ENCODE peak calls at places on chromosome 11, in four cellular contexts. One of them, this sample, is unnamed.

GRCh38 chr11:26333906-26334305 is 2.0 kb downstream of the ANO3 start:
- DNase-seq in IMR-90: no peak
- DNase-seq in endothelial cell of umbilical vein: no peak
- DNase-seq in GM12878: no peak
- DNase-seq in this sample: no peak

GRCh38 chr11:131099013-131099412 is 182.7 kb upstream of the SNX19 start:
- DNase-seq in IMR-90: peak; percentile 77
- DNase-seq in endothelial cell of umbilical vein: no peak
- DNase-seq in GM12878: no peak
- DNase-seq in this sample: no peak

GRCh38 chr11:88359529-88359928 is 22.0 kb upstream of the CTSC start:
- DNase-seq in IMR-90: no peak
- DNase-seq in endothelial cell of umbilical vein: no peak
- DNase-seq in GM12878: peak; percentile 74
- DNase-seq in this sample: no peak

GRCh38 chr11:35539781-35540281 is 14.4 kb upstream of the PAMR1 start:
- DNase-seq in IMR-90: peak; percentile 86
- DNase-seq in endothelial cell of umbilical vein: no peak
- DNase-seq in GM12878: no peak
- DNase-seq in this sample: no peak

GRCh38 chr11:70547821-70548670 is 149.7 kb downstream of the CTTN start:
- DNase-seq in IMR-90: no peak
- DNase-seq in endothelial cell of umbilical vein: no peak
- DNase-seq in GM12878: no peak
- DNase-seq in this sample: no peak

GRCh38 chr11:46055371-46055770 is 65.9 kb downstream of the PHF21A start:
- DNase-seq in IMR-90: peak; percentile 86
- DNase-seq in endothelial cell of umbilical vein: no peak
- DNase-seq in GM12878: no peak
- DNase-seq in this sample: no peak

GRCh38 chr11:57359396-57359795 is 21.2 kb downstream of the P2RX3 start:
- DNase-seq in IMR-90: no peak
- DNase-seq in endothelial cell of umbilical vein: no peak
- DNase-seq in GM12878: no peak
- DNase-seq in this sample: no peak

GRCh38 chr11:112459001-112459400 is 198.3 kb upstream of the PLET1 start:
- DNase-seq in IMR-90: no peak
- DNase-seq in endothelial cell of umbilical vein: peak; percentile 10
- DNase-seq in GM12878: no peak
- DNase-seq in this sample: no peak

GRCh38 chr11:128289048-128289447 is 298.3 kb downstream of the ETS1 start:
- DNase-seq in IMR-90: no peak
- DNase-seq in endothelial cell of umbilical vein: no peak
- DNase-seq in GM12878: peak; percentile 55
- DNase-seq in this sample: no peak

GRCh38 chr11:105211806-105212531 is 72.4 kb upstream of the CARD18 start:
- DNase-seq in IMR-90: peak; percentile 64
- DNase-seq in endothelial cell of umbilical vein: peak; percentile 46
- DNase-seq in GM12878: no peak
- DNase-seq in this sample: no peak

GRCh38 chr11:2420502-2421225 is 20.1 kb downstream of the TSSC4 start:
- DNase-seq in IMR-90: peak; percentile 59
- DNase-seq in endothelial cell of umbilical vein: peak; percentile 59
- DNase-seq in GM12878: no peak
- DNase-seq in this sample: peak; percentile 93

DNA sequence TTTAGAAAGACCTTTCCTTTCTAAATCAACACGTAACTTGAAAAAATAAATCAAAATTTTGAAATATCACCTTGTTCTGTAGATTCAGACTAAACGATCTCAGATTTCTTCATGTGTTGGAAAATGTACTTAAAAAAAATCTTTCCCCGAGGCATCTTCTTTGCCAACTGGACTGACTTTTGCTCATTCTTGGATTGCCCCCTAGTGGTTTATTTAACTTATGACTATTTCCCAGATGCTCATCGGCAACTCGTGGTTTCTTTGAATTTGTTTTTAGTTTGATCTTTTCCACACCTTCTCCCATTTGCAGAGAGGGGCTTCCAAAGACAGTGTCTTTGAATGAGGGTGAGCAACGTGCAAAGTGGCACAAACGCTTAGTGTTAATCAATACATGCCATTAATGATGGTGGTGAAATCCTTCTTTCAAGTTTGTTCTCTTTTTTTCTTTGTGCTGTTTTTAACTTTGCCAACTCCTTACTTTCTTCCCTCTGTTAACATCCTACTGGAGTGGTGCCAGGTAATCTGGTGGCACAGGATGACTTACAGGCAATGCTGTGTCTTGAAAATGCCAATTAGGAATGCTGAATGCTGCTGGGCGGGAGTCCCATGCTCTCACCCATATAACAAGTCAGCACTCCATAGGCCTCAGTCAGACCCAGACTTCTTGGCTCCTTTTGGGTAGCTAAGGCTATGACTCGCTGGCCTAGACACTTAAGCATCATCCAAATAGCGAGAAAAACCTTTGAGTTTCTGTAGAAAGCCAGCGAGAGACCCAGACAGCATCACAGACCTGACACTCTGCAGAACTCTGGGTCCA is 18.3 kb downstream of the PRSS23 start:
- DNase-seq in IMR-90: peak; percentile 81
- DNase-seq in endothelial cell of umbilical vein: peak; percentile 84
- DNase-seq in GM12878: peak; percentile 7
- DNase-seq in this sample: peak; percentile 49
- TF ChIP-seq FOS in IMR-90: no peak
- TF ChIP-seq FOS in endothelial cell of umbilical vein: no peak
- TF ChIP-seq FOS in GM12878: no peak
- TF ChIP-seq FOS in this sample: no peak

DNA sequence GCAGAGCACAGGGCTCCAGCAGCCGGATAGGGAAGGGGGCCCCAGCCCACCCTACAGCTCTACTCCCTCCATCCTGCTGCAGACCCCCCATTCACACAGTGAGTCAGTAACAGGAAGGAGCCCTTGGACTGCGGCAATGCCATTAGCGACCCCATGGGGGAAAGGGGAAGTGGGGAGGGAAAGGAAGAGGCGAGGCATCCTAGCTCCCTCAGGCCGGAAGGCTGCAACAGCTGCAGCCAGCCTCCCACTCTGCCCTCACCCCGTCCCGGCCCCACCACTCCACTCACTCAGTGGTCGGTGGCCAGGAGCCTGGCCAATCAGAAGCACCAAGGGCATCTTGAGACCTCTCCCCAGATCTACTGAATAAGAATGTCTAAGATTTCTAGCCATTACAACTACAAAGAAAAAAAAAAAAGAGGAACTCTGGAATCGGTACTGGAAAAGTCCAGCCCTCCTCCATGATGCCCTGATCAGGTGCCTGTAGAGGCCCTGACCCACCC is 14.1 kb downstream of the OAF start:
- DNase-seq in IMR-90: no peak
- DNase-seq in endothelial cell of umbilical vein: peak; percentile 39
- DNase-seq in GM12878: no peak
- DNase-seq in this sample: no peak
- TF ChIP-seq FOS in IMR-90: no peak
- TF ChIP-seq FOS in endothelial cell of umbilical vein: peak; percentile 23
- TF ChIP-seq FOS in GM12878: no peak
- TF ChIP-seq FOS in this sample: no peak

GRCh38 chr11:110090466-110091026 is 2.6 kb upstream of the ZC3H12C start:
- DNase-seq in IMR-90: no peak
- DNase-seq in endothelial cell of umbilical vein: no peak
- DNase-seq in GM12878: no peak
- DNase-seq in this sample: no peak

GRCh38 chr11:110093407-110094297 is 460 bp downstream of the ZC3H12C start:
- DNase-seq in IMR-90: peak; percentile 51
- DNase-seq in endothelial cell of umbilical vein: peak; percentile 67
- DNase-seq in GM12878: no peak
- DNase-seq in this sample: peak; percentile 31

GRCh38 chr11:110091995-110092576 is 1.1 kb upstream of the ZC3H12C start:
- DNase-seq in IMR-90: no peak
- DNase-seq in endothelial cell of umbilical vein: no peak
- DNase-seq in GM12878: no peak
- DNase-seq in this sample: no peak

GRCh38 chr11:110094298-110095073 is 1.3 kb downstream of the ZC3H12C start:
- DNase-seq in IMR-90: no peak
- DNase-seq in endothelial cell of umbilical vein: peak; percentile 52
- DNase-seq in GM12878: no peak
- DNase-seq in this sample: no peak

DNA sequence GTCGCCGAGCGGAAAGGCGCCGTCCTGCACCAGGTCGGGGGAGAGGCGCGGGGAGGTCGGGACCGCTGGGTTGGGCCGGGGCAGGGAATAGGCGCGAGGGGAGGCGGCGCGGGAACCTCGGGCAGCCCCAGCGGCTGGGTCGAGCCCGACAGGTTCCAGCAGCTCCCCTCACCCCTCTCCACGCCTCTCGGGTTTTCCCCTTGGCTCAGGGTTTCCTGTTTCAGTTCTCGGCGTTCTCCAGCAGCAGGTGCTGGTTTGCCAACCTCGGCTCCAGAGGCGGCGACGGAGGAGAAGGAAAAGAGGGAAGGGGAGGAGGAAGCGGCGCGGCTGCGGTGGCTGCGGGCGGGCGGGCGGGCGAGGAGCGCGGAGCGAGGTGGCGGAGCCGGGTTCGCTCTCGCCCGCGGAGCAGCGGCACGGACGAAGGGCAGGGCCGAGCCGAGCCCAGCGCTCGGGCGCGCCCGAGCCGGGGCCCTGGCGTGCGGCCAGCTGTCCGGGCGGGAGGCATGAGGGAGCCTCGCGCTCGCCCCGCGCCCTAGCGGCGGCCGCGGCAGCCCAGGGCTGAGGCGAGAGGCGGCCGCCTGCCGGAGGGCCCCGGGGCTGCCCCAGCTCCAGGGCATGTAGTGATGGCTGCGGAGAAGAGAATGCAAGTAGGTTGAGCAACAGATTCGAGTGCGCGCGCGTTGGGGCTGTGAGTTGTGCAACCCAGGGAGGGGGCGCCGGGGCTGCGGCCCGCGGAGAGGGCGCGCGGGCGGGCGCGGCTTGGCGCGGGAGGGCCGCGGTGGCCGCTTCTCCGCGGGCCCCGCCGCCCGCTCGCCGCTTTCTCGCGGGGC is at the start of gene ZC3H12C:
- DNase-seq in IMR-90: peak; percentile 90
- DNase-seq in endothelial cell of umbilical vein: peak; percentile 89
- DNase-seq in GM12878: no peak
- DNase-seq in this sample: peak; percentile 80
- TF ChIP-seq FOS in IMR-90: no peak
- TF ChIP-seq FOS in endothelial cell of umbilical vein: no peak
- TF ChIP-seq FOS in GM12878: no peak
- TF ChIP-seq FOS in this sample: no peak

DNA sequence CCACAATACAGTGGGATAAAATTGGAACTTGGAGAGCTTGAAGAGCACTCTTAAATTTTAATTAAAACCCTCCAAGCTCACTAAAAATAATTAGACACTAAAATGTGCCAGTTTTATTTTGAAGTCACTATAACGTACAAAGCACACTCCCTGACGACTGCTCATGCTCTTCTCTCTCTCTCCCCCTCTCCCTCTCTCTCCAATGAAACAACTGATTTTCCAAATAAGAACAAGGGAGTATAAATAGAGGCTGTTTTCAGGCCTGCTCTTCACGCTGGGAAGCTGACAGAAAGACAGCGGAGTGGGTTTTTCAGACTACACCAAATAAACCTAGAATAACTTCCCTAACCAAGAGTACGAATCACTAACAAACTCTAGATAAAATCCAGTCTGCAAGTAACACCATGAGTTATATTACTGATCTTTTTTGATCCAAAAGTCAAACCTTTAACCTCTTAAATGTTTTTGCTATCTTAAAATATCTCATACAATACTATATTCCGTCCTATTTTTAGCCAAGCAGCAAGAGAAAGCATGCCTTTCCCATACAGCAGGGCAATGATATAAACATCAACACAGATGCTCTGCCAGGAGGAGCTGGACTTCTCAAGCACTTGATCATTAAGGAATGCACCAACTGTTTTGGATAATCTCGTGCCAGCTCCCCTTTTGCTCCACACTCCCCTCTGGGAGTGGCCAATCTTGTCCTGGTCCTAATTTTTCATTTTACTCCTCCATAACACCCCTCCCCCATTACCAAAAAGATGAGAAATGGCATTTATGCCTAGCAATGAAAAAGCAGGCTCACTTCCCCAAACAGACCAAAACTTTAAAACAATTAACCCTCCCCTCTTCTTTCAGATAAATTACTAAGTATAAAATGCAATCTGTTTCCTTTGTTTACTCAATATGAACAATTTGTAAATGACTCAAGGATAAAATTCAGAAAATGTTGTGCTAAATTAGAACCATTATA is 116.9 kb downstream of the SOX6 start:
- DNase-seq in IMR-90: peak; percentile 48
- DNase-seq in endothelial cell of umbilical vein: no peak
- DNase-seq in GM12878: no peak
- DNase-seq in this sample: no peak
- TF ChIP-seq FOS in IMR-90: no peak
- TF ChIP-seq FOS in endothelial cell of umbilical vein: no peak
- TF ChIP-seq FOS in GM12878: no peak
- TF ChIP-seq FOS in this sample: no peak